ENCODE peak calls at places on chromosome 6, in six cellular contexts. H is HAP-1, K is right cardiac atrium, J is sigmoid colon, D is heart left ventricle, Y is stomach. R is an unnamed sample. For H3K27me3, the result is how much of the 10 kb centered on the place peaks cover.

GRCh38 chr6:138468320-138469015 is 30.8 kb downstream of the NHSL1 start:
- DNase-seq in Y (no peak), K (no peak), H (no peak), J (no peak), D (no peak), R (peak)

GRCh38 chr6:3456395-3456767 is 469 bp downstream of the SLC22A23 start:
- DNase-seq in H (no peak), J (no peak), Y (no peak), K (no peak), D (no peak), R (no peak)

GRCh38 chr6:37657117-37657886 is 40.4 kb downstream of the MDGA1 start:
- DNase-seq in D (no peak), H (no peak), J (no peak), K (no peak), Y (peak), R (no peak)

GRCh38 chr6:97842536-97842935 is 559.5 kb upstream of the MMS22L start:
- DNase-seq in Y (no peak), J (no peak), D (no peak), K (no peak), H (no peak), R (no peak)

GRCh38 chr6:129491436-129491835 is 218.5 kb downstream of the ARHGAP18 start:
- DNase-seq in J (no peak), D (no peak), Y (no peak), H (no peak), K (no peak), R (no peak)

GRCh38 chr6:116932496-116932895 is 55.5 kb downstream of the RFX6 start:
- DNase-seq in H (no peak), K (no peak), J (no peak), D (no peak), Y (no peak), R (no peak)

GRCh38 chr6:40506956-40507355 is 80.2 kb downstream of the LRFN2 start:
- DNase-seq in D (no peak), Y (no peak), K (no peak), H (no peak), J (no peak), R (no peak)

GRCh38 chr6:142322066-142322465 is 20.3 kb downstream of the ADGRG6 start:
- DNase-seq in J (no peak), H (no peak), D (no peak), K (no peak), Y (no peak), R (no peak)

GRCh38 chr6:37519461-37519860 is 19.8 kb upstream of the CCDC167 start:
- DNase-seq in D (no peak), K (no peak), Y (no peak), J (no peak), H (no peak), R (no peak)

GRCh38 chr6:36387440-36388303 is at the start of gene ETV7:
- DNase-seq in J (peak), D (peak), H (peak), K (peak), Y (peak), R (peak)

GRCh38 chr6:7731289-7731688 is 5.4 kb downstream of the BMP6 start:
- DNase-seq in D (no peak), Y (no peak), K (no peak), J (no peak), H (no peak), R (no peak)

GRCh38 chr6:95784869-95785268 is 207.5 kb downstream of the MANEA start:
- DNase-seq in J (no peak), Y (no peak), D (no peak), K (no peak), H (no peak), R (no peak)

GRCh38 chr6:89215391-89215790 is 1.8 kb downstream of the GABRR1 start:
- DNase-seq in J (no peak), Y (no peak), H (no peak), K (no peak), D (no peak), R (no peak)

GRCh38 chr6:24844903-24845302 is 46.2 kb upstream of the ARMH2 start:
- DNase-seq in H (no peak), D (no peak), K (no peak), J (no peak), Y (no peak), R (no peak)

GRCh38 chr6:147219463-147219862 is 15.2 kb downstream of the STXBP5 start:
- DNase-seq in Y (no peak), H (no peak), K (no peak), D (no peak), J (no peak), R (no peak)

GRCh38 chr6:155959898-155960297 is 504.3 kb upstream of the NOX3 start:
- DNase-seq in Y (no peak), J (no peak), D (no peak), K (no peak), H (no peak), R (no peak)

GRCh38 chr6:40996591-40997247 is 42.3 kb downstream of the UNC5CL start:
- DNase-seq in Y (peak), K (no peak), D (no peak), J (no peak), H (no peak), R (peak)

GRCh38 chr6:3534599-3534998 is 77.7 kb upstream of the SLC22A23 start:
- DNase-seq in H (no peak), Y (no peak), K (no peak), D (no peak), J (no peak), R (no peak)

GRCh38 chr6:83847179-83847578 is 6.0 kb upstream of the RIPPLY2 start:
- DNase-seq in J (no peak), Y (no peak), K (no peak), D (no peak), H (no peak), R (no peak)

GRCh38 chr6:25703005-25703404 is 51.0 kb downstream of the SCGN start:
- DNase-seq in J (no peak), Y (no peak), K (no peak), D (no peak), H (no peak), R (no peak)

GRCh38 chr6:93468291-93468690 is 48.9 kb upstream of the EPHA7 start:
- DNase-seq in K (no peak), H (peak), J (no peak), Y (no peak), D (no peak), R (peak)

DNA sequence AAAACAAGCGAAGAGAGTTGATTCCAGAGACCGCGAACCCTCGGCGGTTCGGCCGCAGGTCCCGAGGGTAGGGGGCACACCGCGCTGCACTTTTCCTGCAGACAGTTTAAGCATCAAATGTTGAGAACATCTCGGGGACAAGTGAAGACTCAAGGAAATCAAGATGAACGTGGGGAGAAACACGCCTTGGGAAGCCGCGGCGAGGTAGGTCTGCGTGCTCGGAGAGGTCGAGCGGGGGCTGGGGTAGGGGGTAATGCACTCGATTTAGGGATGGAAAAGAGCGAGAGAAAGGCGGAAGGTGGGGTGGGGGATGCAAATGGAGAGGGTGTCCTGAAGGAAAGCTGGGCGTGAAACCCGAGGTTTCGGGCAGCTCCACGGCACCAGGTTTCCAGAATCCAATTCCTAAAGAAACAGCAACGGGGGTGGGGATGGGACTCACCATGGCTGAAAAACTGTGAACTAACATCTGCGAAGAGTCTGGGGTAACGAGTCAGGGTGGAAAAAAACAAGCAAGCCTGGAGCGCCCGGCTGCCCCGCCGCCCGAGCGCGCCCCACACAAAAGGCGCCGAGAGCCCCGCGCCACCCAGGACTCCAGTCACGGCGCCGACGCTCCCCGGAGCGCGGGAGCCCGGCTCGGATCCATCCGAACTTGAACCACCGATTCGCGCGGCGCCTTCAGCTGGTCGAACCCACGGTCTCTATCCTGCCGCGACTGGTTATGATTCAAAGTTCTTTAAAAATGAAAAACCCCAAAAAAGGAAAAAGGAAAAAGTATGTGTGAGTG is 3.6 kb downstream of the TFAP2A start:
- DNase-seq in H (peak), J (no peak), Y (no peak), K (peak), D (no peak), R (no peak)
- H3K27me3 ChIP-seq in H (under half), J (half or more), Y (half or more), K (under half), D (half or more), R (half or more)

DNA sequence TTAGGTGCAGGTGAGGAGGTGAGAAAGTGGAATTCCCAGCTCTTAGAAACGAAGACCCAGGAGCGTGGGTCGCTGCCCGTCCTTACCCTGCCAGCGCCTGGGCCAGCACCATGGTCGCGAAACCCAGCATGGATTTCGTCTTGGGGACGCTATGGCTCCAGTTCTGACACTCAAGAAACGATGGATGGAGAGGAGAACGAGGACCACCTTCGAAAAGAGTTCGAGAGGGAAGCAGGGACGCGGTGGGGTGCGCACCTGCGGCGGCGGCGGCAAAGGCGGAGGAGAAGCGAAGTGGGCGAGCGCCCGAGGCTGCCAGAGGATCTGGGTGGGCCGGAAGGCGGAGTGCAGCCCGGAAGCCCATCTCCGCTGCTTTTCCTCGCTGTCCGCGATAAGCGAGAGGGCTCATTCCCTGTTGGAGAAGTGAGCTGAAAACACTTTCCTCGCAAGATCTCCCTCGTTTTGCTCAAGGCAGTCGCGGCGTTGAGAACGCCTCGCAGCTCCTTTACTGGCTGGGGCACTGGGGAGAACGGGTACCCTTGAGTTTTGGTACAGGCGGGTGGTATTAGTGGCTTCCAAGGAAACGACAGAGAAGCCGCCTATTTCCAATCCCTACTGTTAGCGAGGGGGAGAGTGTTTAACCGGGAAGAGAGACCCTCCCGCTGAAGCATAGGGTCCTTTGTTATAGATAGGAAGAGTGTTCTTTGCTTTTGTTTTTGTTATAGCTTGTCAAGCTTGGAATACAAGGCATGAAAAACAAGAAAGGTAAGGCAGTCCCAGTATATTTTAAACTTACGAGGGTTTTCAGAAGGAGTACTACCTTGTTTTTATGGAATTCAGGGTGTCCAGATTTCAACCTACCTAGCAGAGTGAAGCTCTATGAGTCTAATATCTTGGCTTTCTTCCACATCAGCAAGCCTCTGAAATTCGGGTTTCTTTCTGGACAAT is 109.5 kb downstream of the TRIM27 start:
- DNase-seq in H (no peak), D (no peak), K (no peak), J (no peak), Y (no peak), R (peak)
- H3K27me3 ChIP-seq in H (under half), D (half or more), K (under half), J (half or more), Y (half or more), R (half or more)

GRCh38 chr6:10381133-10381829 is 33.6 kb downstream of the TFAP2A start:
- DNase-seq in H (peak), K (no peak), D (no peak), Y (no peak), J (no peak), R (no peak)
- H3K27me3 ChIP-seq in H (under half), K (under half), D (half or more), Y (half or more), J (half or more), R (half or more)

DNA sequence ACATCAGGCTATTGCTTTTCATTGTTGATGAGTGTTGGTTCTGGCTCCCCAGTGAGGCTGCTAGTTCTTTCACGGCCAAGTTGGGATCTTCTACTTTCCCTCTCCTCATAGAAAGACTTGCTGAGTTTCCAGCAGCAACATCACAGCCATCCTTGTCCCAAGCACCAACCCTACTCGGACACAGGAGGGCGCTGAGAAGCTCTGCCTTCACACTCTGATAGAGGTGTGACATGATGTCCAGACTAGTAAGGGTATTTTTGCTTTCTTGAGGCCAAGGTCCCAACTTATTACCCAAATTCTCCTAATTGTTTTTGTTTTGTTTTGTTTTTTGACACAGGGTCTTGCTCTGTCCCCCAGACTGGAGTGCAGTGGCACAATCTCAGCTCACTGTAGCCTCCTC is 3.0 kb upstream of the GCM1 start:
- DNase-seq in Y (no peak), D (no peak), H (peak), J (no peak), K (no peak), R (peak)
- H3K27me3 ChIP-seq in Y (under half), D (under half), H (under half), J (under half), K (under half), R (under half)

GRCh38 chr6:50819527-50819905 is 845 bp downstream of the TFAP2B start:
- DNase-seq in Y (no peak), J (no peak), K (peak), H (no peak), D (no peak), R (peak)
- H3K27me3 ChIP-seq in Y (half or more), J (half or more), K (under half), H (half or more), D (half or more), R (half or more)